ENCODE peak calls at places on chromosomes 4 and X, in seven cellular contexts. Z is IMR-90, K is left colon, L is NCI-H1417 treated with DMSO at 0.1 percent for 48 hours, S is mucosa of descending colon, Q is HAP-1, Y is ELR. J is an unnamed sample.

GRCh38 chrX:139191746-139192385 is 338.7 kb upstream of the F9 start:
- DNase-seq in Q (no peak), S (no peak), Z (no peak), K (no peak), L (no peak), Y (no peak), J (no peak)

GRCh38 chr4:24858550-24858949 is 54.3 kb downstream of the CCDC149 start:
- DNase-seq in Y (no peak), K (no peak), Q (no peak), L (no peak), Z (no peak), S (no peak), J (no peak)

GRCh38 chr4:54414545-54414944 is 185.5 kb downstream of the PDGFRA start:
- DNase-seq in Y (no peak), Z (no peak), S (no peak), Q (no peak), L (no peak), K (no peak), J (no peak)

GRCh38 chrX:155819966-155820491 is 61.1 kb upstream of the VAMP7 start:
- DNase-seq in L (peak), Z (peak), K (peak), Y (peak), Q (peak), S (peak), J (peak)

GRCh38 chrX:16733013-16733412 is 13.6 kb downstream of the SYAP1 start:
- DNase-seq in S (no peak), Y (no peak), Z (no peak), Q (no peak), K (no peak), L (no peak), J (no peak)

GRCh38 chrX:105999294-105999693 is 39.2 kb downstream of the SERPINA7 start:
- DNase-seq in Q (no peak), Y (no peak), K (no peak), Z (no peak), S (no peak), L (no peak), J (no peak)

GRCh38 chrX:2261838-2262678 is 238.7 kb downstream of the DHRSX start:
- DNase-seq in S (no peak), K (no peak), Q (no peak), L (no peak), Z (peak), Y (no peak), J (no peak)

GRCh38 chr4:7289619-7290018 is 97.3 kb downstream of the SORCS2 start:
- DNase-seq in Z (no peak), S (no peak), L (no peak), K (no peak), Q (no peak), Y (no peak), J (no peak)

GRCh38 chr4:69881173-69881773 is 21.3 kb upstream of the SULT1E1 start:
- DNase-seq in S (no peak), K (no peak), Y (peak), Z (peak), L (no peak), Q (peak), J (peak)

GRCh38 chrX:140503714-140504351 is 1.0 kb downstream of the SOX3 start:
- DNase-seq in K (no peak), Z (peak), Y (no peak), L (no peak), Q (no peak), S (peak), J (no peak)

GRCh38 chr4:163484906-163485305 is 9.6 kb upstream of the TMA16 start:
- DNase-seq in Y (peak), S (no peak), L (no peak), Q (peak), Z (peak), K (no peak), J (no peak)

GRCh38 chr4:27066591-27066990 is 205.9 kb downstream of the STIM2 start:
- DNase-seq in Y (no peak), L (no peak), S (no peak), Q (no peak), Z (no peak), K (peak), J (no peak)

GRCh38 chrX:15849555-15849954 is 5.1 kb downstream of the AP1S2 start:
- DNase-seq in Z (no peak), K (no peak), S (no peak), L (no peak), Q (peak), Y (peak), J (no peak)

GRCh38 chrX:47643926-47644325 is 6.4 kb downstream of the ELK1 start:
- DNase-seq in Z (peak), K (no peak), Y (peak), Q (no peak), S (no peak), L (no peak), J (no peak)

GRCh38 chr4:182265881-182266280 is 22.7 kb downstream of the TENM3 start:
- DNase-seq in Z (no peak), S (no peak), Q (no peak), Y (no peak), K (no peak), L (no peak), J (no peak)

GRCh38 chr4:3256230-3257124 is 7.5 kb downstream of the MSANTD1 start:
- DNase-seq in L (no peak), K (peak), Y (no peak), S (peak), Q (no peak), Z (no peak), J (no peak)

GRCh38 chr4:26023191-26023972 is 109.4 kb downstream of the SMIM20 start:
- DNase-seq in S (no peak), Q (no peak), K (no peak), L (no peak), Y (peak), Z (no peak), J (no peak)

GRCh38 chrX:40380649-40381488 is 199.9 kb upstream of the ATP6AP2 start:
- DNase-seq in K (no peak), Q (no peak), Z (no peak), L (no peak), S (no peak), Y (no peak), J (no peak)

GRCh38 chrX:153854702-153855101 is 24.4 kb upstream of the PDZD4 start:
- DNase-seq in Z (no peak), L (no peak), Q (no peak), S (no peak), Y (no peak), K (no peak), J (no peak)

GRCh38 chr4:2792711-2793577 is at the start of gene SH3BP2:
- DNase-seq in Q (peak), L (no peak), Y (peak), K (peak), S (peak), Z (peak), J (peak)

GRCh38 chrX:49878834-49879655 is at the start of gene USP27X:
- DNase-seq in K (peak), Q (peak), Z (peak), S (peak), Y (peak), L (peak), J (peak)

GRCh38 chr4:86939123-86939522 is 4.3 kb downstream of the AFF1 start:
- DNase-seq in Y (no peak), Z (no peak), K (no peak), S (no peak), Q (no peak), L (no peak), J (no peak)

GRCh38 chr4:153676984-153677383 is 7.1 kb upstream of the TLR2 start:
- DNase-seq in Y (peak), S (no peak), L (no peak), Q (no peak), K (no peak), Z (peak), J (no peak)

GRCh38 chr4:14908635-14909034 is 93.6 kb upstream of the CPEB2 start:
- DNase-seq in Z (peak), Q (no peak), S (no peak), Y (peak), K (no peak), L (no peak), J (no peak)

GRCh38 chr4:77201857-77202256 is 44.9 kb downstream of the CCNG2 start:
- DNase-seq in Q (no peak), Z (no peak), K (no peak), S (no peak), Y (peak), L (no peak), J (no peak)

GRCh38 chr4:107742791-107743190 is 22.8 kb upstream of the PAPSS1 start:
- DNase-seq in K (no peak), L (no peak), Y (no peak), S (no peak), Q (no peak), Z (no peak), J (no peak)

GRCh38 chrX:141903400-141904155 is at the start of gene MAGEC1:
- DNase-seq in Z (no peak), L (no peak), S (no peak), Y (no peak), Q (no peak), K (no peak), J (no peak)

GRCh38 chr4:164892018-164892417 is 15.0 kb downstream of the APELA start:
- DNase-seq in Y (no peak), S (no peak), L (no peak), Z (no peak), Q (no peak), K (no peak), J (no peak)

GRCh38 chr4:18105023-18106011 is 83.8 kb upstream of the LCORL start:
- DNase-seq in Y (no peak), Z (no peak), S (no peak), K (no peak), L (no peak), Q (no peak), J (no peak)

GRCh38 chrX:120677017-120677652 is 47.3 kb upstream of the C1GALT1C1 start:
- DNase-seq in Z (no peak), L (no peak), Y (no peak), K (no peak), S (no peak), Q (no peak), J (no peak)

GRCh38 chr4:152535236-152535902 is 523 bp downstream of the FBXW7 start:
- DNase-seq in Q (no peak), Z (no peak), Y (peak), K (no peak), L (no peak), S (peak), J (no peak)

GRCh38 chr4:77817304-77818076 is 1.7 kb downstream of the CNOT6L start:
- DNase-seq in Z (no peak), K (peak), S (no peak), Y (peak), L (no peak), Q (no peak), J (no peak)

GRCh38 chrX:134658002-134658401 is 269 bp downstream of the PLAC1 start:
- DNase-seq in L (no peak), Q (no peak), K (no peak), Y (no peak), S (no peak), Z (peak), J (no peak)

GRCh38 chrX:68018248-68019203 is 414.8 kb downstream of the OPHN1 start:
- DNase-seq in Y (peak), Z (peak), S (peak), L (no peak), Q (peak), K (no peak), J (no peak)

GRCh38 chr4:39365931-39366771 is at the start of gene RFC1:
- DNase-seq in S (peak), Q (peak), Z (peak), K (peak), Y (peak), L (peak), J (peak)

GRCh38 chrX:39667191-39667590 is 430.6 kb downstream of the BCOR start:
- DNase-seq in S (no peak), Z (no peak), Y (no peak), K (no peak), Q (no peak), L (no peak), J (no peak)

GRCh38 chr4:141534985-141535384 is 101.4 kb upstream of the IL15 start:
- DNase-seq in K (no peak), Z (peak), Y (peak), Q (no peak), L (no peak), S (no peak), J (no peak)

GRCh38 chr4:57504139-57504538 is 394.0 kb upstream of the IGFBP7 start:
- DNase-seq in Q (no peak), L (peak), Z (no peak), S (no peak), K (no peak), Y (no peak), J (no peak)

J was measured in NCI-H1048.